ENCODE peak calls at places on chromosomes 1 and 21, in eight cellular contexts. One of them, this sample, is unnamed.

GRCh38 chr1:205247130-205247921 is 19.6 kb downstream of the TMCC2 start:
- DNase-seq in testis: peak
- DNase-seq in stimulated activated CD4-positive, alpha-beta T cell treated with anti-CD3 and anti-CD28 coated beads, TNF-alpha, amount 100 ng/mL, for 1 hour: no peak
- DNase-seq in astrocyte of the hippocampus: peak
- DNase-seq in astrocyte of the spinal cord: no peak
- DNase-seq in GM23338: no peak
- DNase-seq in RWPE1: no peak
- DNase-seq in ACHN: no peak
- DNase-seq in this sample: no peak

GRCh38 chr1:220825819-220826551 is 39.3 kb downstream of the MTARC1 start:
- DNase-seq in testis: no peak
- DNase-seq in astrocyte of the hippocampus: no peak
- DNase-seq in ACHN: no peak
- DNase-seq in stimulated activated CD4-positive, alpha-beta T cell treated with anti-CD3 and anti-CD28 coated beads, TNF-alpha, amount 100 ng/mL, for 1 hour: no peak
- DNase-seq in RWPE1: no peak
- DNase-seq in astrocyte of the spinal cord: no peak
- DNase-seq in GM23338: no peak
- DNase-seq in this sample: no peak

GRCh38 chr1:30759718-30760281 is 2.2 kb upstream of the LAPTM5 start:
- DNase-seq in RWPE1: no peak
- DNase-seq in astrocyte of the spinal cord: no peak
- DNase-seq in testis: no peak
- DNase-seq in ACHN: no peak
- DNase-seq in stimulated activated CD4-positive, alpha-beta T cell treated with anti-CD3 and anti-CD28 coated beads, TNF-alpha, amount 100 ng/mL, for 1 hour: no peak
- DNase-seq in GM23338: peak
- DNase-seq in astrocyte of the hippocampus: no peak
- DNase-seq in this sample: peak

GRCh38 chr1:81702903-81703302 is 97.8 kb upstream of the ADGRL2 start:
- DNase-seq in stimulated activated CD4-positive, alpha-beta T cell treated with anti-CD3 and anti-CD28 coated beads, TNF-alpha, amount 100 ng/mL, for 1 hour: no peak
- DNase-seq in astrocyte of the spinal cord: peak
- DNase-seq in ACHN: no peak
- DNase-seq in GM23338: no peak
- DNase-seq in testis: no peak
- DNase-seq in RWPE1: peak
- DNase-seq in astrocyte of the hippocampus: peak
- DNase-seq in this sample: no peak

GRCh38 chr1:168737446-168737845 is 8.4 kb upstream of the DPT start:
- DNase-seq in RWPE1: no peak
- DNase-seq in ACHN: no peak
- DNase-seq in GM23338: no peak
- DNase-seq in astrocyte of the spinal cord: no peak
- DNase-seq in astrocyte of the hippocampus: no peak
- DNase-seq in stimulated activated CD4-positive, alpha-beta T cell treated with anti-CD3 and anti-CD28 coated beads, TNF-alpha, amount 100 ng/mL, for 1 hour: no peak
- DNase-seq in testis: no peak
- DNase-seq in this sample: no peak

GRCh38 chr1:227889047-227889862 is 58.5 kb downstream of the WNT9A start:
- DNase-seq in testis: peak
- DNase-seq in GM23338: no peak
- DNase-seq in stimulated activated CD4-positive, alpha-beta T cell treated with anti-CD3 and anti-CD28 coated beads, TNF-alpha, amount 100 ng/mL, for 1 hour: no peak
- DNase-seq in RWPE1: no peak
- DNase-seq in astrocyte of the hippocampus: no peak
- DNase-seq in astrocyte of the spinal cord: no peak
- DNase-seq in ACHN: no peak
- DNase-seq in this sample: peak

GRCh38 chr1:181638004-181638403 is 154.7 kb downstream of the CACNA1E start:
- DNase-seq in ACHN: no peak
- DNase-seq in stimulated activated CD4-positive, alpha-beta T cell treated with anti-CD3 and anti-CD28 coated beads, TNF-alpha, amount 100 ng/mL, for 1 hour: no peak
- DNase-seq in astrocyte of the spinal cord: no peak
- DNase-seq in testis: no peak
- DNase-seq in GM23338: no peak
- DNase-seq in astrocyte of the hippocampus: no peak
- DNase-seq in RWPE1: no peak
- DNase-seq in this sample: no peak

GRCh38 chr1:213327318-213327667 is 276.3 kb downstream of the RPS6KC1 start:
- DNase-seq in astrocyte of the spinal cord: peak
- DNase-seq in ACHN: peak
- DNase-seq in GM23338: no peak
- DNase-seq in testis: peak
- DNase-seq in RWPE1: no peak
- DNase-seq in stimulated activated CD4-positive, alpha-beta T cell treated with anti-CD3 and anti-CD28 coated beads, TNF-alpha, amount 100 ng/mL, for 1 hour: no peak
- DNase-seq in astrocyte of the hippocampus: peak
- DNase-seq in this sample: no peak

GRCh38 chr21:39087976-39088370 is 95.3 kb downstream of the PSMG1 start:
- DNase-seq in GM23338: no peak
- DNase-seq in RWPE1: no peak
- DNase-seq in astrocyte of the spinal cord: no peak
- DNase-seq in ACHN: no peak
- DNase-seq in testis: no peak
- DNase-seq in stimulated activated CD4-positive, alpha-beta T cell treated with anti-CD3 and anti-CD28 coated beads, TNF-alpha, amount 100 ng/mL, for 1 hour: no peak
- DNase-seq in astrocyte of the hippocampus: no peak
- DNase-seq in this sample: no peak

GRCh38 chr1:175877939-175878730 is 134.7 kb upstream of the TNR start:
- DNase-seq in stimulated activated CD4-positive, alpha-beta T cell treated with anti-CD3 and anti-CD28 coated beads, TNF-alpha, amount 100 ng/mL, for 1 hour: no peak
- DNase-seq in astrocyte of the spinal cord: peak
- DNase-seq in testis: no peak
- DNase-seq in ACHN: no peak
- DNase-seq in GM23338: no peak
- DNase-seq in astrocyte of the hippocampus: peak
- DNase-seq in RWPE1: no peak
- DNase-seq in this sample: no peak

GRCh38 chr1:64940026-64940425 is 26.3 kb downstream of the JAK1 start:
- DNase-seq in stimulated activated CD4-positive, alpha-beta T cell treated with anti-CD3 and anti-CD28 coated beads, TNF-alpha, amount 100 ng/mL, for 1 hour: no peak
- DNase-seq in RWPE1: no peak
- DNase-seq in astrocyte of the spinal cord: no peak
- DNase-seq in astrocyte of the hippocampus: no peak
- DNase-seq in testis: no peak
- DNase-seq in GM23338: no peak
- DNase-seq in ACHN: no peak
- DNase-seq in this sample: no peak

GRCh38 chr1:25502957-25503356 is 40.4 kb upstream of the LDLRAP1 start:
- DNase-seq in ACHN: no peak
- DNase-seq in stimulated activated CD4-positive, alpha-beta T cell treated with anti-CD3 and anti-CD28 coated beads, TNF-alpha, amount 100 ng/mL, for 1 hour: no peak
- DNase-seq in RWPE1: no peak
- DNase-seq in GM23338: no peak
- DNase-seq in astrocyte of the hippocampus: peak
- DNase-seq in astrocyte of the spinal cord: peak
- DNase-seq in testis: no peak
- DNase-seq in this sample: no peak

GRCh38 chr21:8989261-8989882 is 1532.0 kb upstream of the TPTE start:
- DNase-seq in testis: no peak
- DNase-seq in astrocyte of the spinal cord: no peak
- DNase-seq in GM23338: peak
- DNase-seq in astrocyte of the hippocampus: no peak
- DNase-seq in stimulated activated CD4-positive, alpha-beta T cell treated with anti-CD3 and anti-CD28 coated beads, TNF-alpha, amount 100 ng/mL, for 1 hour: no peak
- DNase-seq in RWPE1: no peak
- DNase-seq in ACHN: no peak
- DNase-seq in this sample: no peak

GRCh38 chr1:110053557-110054428 is 16.7 kb downstream of the ALX3 start:
- DNase-seq in ACHN: peak
- DNase-seq in astrocyte of the spinal cord: no peak
- DNase-seq in RWPE1: peak
- DNase-seq in GM23338: peak
- DNase-seq in testis: peak
- DNase-seq in stimulated activated CD4-positive, alpha-beta T cell treated with anti-CD3 and anti-CD28 coated beads, TNF-alpha, amount 100 ng/mL, for 1 hour: peak
- DNase-seq in astrocyte of the hippocampus: peak
- DNase-seq in this sample: peak

GRCh38 chr1:157994081-157994581 is 686 bp downstream of the KIRREL1 start:
- DNase-seq in stimulated activated CD4-positive, alpha-beta T cell treated with anti-CD3 and anti-CD28 coated beads, TNF-alpha, amount 100 ng/mL, for 1 hour: no peak
- DNase-seq in ACHN: no peak
- DNase-seq in GM23338: peak
- DNase-seq in RWPE1: no peak
- DNase-seq in astrocyte of the hippocampus: peak
- DNase-seq in astrocyte of the spinal cord: no peak
- DNase-seq in testis: peak
- DNase-seq in this sample: no peak

GRCh38 chr1:50266509-50266908 is 156.7 kb downstream of the DMRTA2 start:
- DNase-seq in GM23338: no peak
- DNase-seq in astrocyte of the hippocampus: peak
- DNase-seq in testis: no peak
- DNase-seq in stimulated activated CD4-positive, alpha-beta T cell treated with anti-CD3 and anti-CD28 coated beads, TNF-alpha, amount 100 ng/mL, for 1 hour: no peak
- DNase-seq in ACHN: no peak
- DNase-seq in astrocyte of the spinal cord: peak
- DNase-seq in RWPE1: no peak
- DNase-seq in this sample: no peak

GRCh38 chr1:148362141-148362929 is 120.8 kb downstream of the PPIAL4G start:
- DNase-seq in ACHN: peak
- DNase-seq in RWPE1: peak
- DNase-seq in GM23338: peak
- DNase-seq in astrocyte of the spinal cord: peak
- DNase-seq in testis: peak
- DNase-seq in stimulated activated CD4-positive, alpha-beta T cell treated with anti-CD3 and anti-CD28 coated beads, TNF-alpha, amount 100 ng/mL, for 1 hour: no peak
- DNase-seq in astrocyte of the hippocampus: peak
- DNase-seq in this sample: peak

GRCh38 chr1:205926636-205927035 is 16.6 kb downstream of the SLC26A9 start:
- DNase-seq in astrocyte of the hippocampus: no peak
- DNase-seq in RWPE1: no peak
- DNase-seq in GM23338: no peak
- DNase-seq in astrocyte of the spinal cord: no peak
- DNase-seq in stimulated activated CD4-positive, alpha-beta T cell treated with anti-CD3 and anti-CD28 coated beads, TNF-alpha, amount 100 ng/mL, for 1 hour: no peak
- DNase-seq in testis: no peak
- DNase-seq in ACHN: no peak
- DNase-seq in this sample: no peak

GRCh38 chr21:31730687-31731111 is 1.2 kb downstream of the SCAF4 start:
- DNase-seq in ACHN: no peak
- DNase-seq in stimulated activated CD4-positive, alpha-beta T cell treated with anti-CD3 and anti-CD28 coated beads, TNF-alpha, amount 100 ng/mL, for 1 hour: no peak
- DNase-seq in astrocyte of the spinal cord: peak
- DNase-seq in testis: peak
- DNase-seq in astrocyte of the hippocampus: peak
- DNase-seq in GM23338: peak
- DNase-seq in RWPE1: peak
- DNase-seq in this sample: peak

GRCh38 chr1:32438136-32438535 is 26.7 kb upstream of the ZBTB8B start:
- DNase-seq in astrocyte of the hippocampus: no peak
- DNase-seq in astrocyte of the spinal cord: no peak
- DNase-seq in stimulated activated CD4-positive, alpha-beta T cell treated with anti-CD3 and anti-CD28 coated beads, TNF-alpha, amount 100 ng/mL, for 1 hour: no peak
- DNase-seq in GM23338: peak
- DNase-seq in RWPE1: no peak
- DNase-seq in testis: no peak
- DNase-seq in ACHN: no peak
- DNase-seq in this sample: no peak

GRCh38 chr1:156894711-156895407 is 1.3 kb downstream of the PEAR1 start:
- DNase-seq in astrocyte of the spinal cord: no peak
- DNase-seq in RWPE1: no peak
- DNase-seq in astrocyte of the hippocampus: no peak
- DNase-seq in GM23338: no peak
- DNase-seq in testis: peak
- DNase-seq in ACHN: no peak
- DNase-seq in stimulated activated CD4-positive, alpha-beta T cell treated with anti-CD3 and anti-CD28 coated beads, TNF-alpha, amount 100 ng/mL, for 1 hour: no peak
- DNase-seq in this sample: no peak